ENCODE peak calls at places on chromosomes 12 and 14, in four cellular contexts. J, E, D and X are unnamed samples.

GRCh38 chr12:120979862-120980696 is 1.7 kb downstream of the HNF1A start:
- DNase-seq in D (peak), J (no peak), E (no peak), X (no peak)

GRCh38 chr12:94170690-94171594 is 22.6 kb downstream of the PLXNC1 start:
- DNase-seq in D (no peak), E (no peak), J (no peak), X (no peak)

GRCh38 chr12:52166672-52167071 is 25.1 kb downstream of the KRT80 start:
- DNase-seq in D (no peak), J (no peak), E (no peak), X (peak)

GRCh38 chr12:92726865-92727264 is 24.1 kb downstream of the PLEKHG7 start:
- DNase-seq in E (no peak), J (no peak), D (no peak), X (peak)

GRCh38 chr14:51776102-51776894 is 84.1 kb upstream of the GNG2 start:
- DNase-seq in D (peak), J (peak), E (peak), X (peak)

GRCh38 chr12:130166306-130166705 is 4.0 kb downstream of the FZD10 start:
- DNase-seq in J (no peak), E (no peak), D (no peak), X (no peak)

GRCh38 chr12:27236498-27236897 is 7.6 kb upstream of the STK38L start:
- DNase-seq in E (no peak), D (no peak), J (no peak), X (peak)

GRCh38 chr12:122875590-122876220 is 20.2 kb downstream of the VPS37B start:
- DNase-seq in J (no peak), D (no peak), E (no peak), X (no peak)

GRCh38 chr14:72714094-72714493 is 179.8 kb downstream of the DPF3 start:
- DNase-seq in D (no peak), J (no peak), E (no peak), X (no peak)

GRCh38 chr12:96986883-96987523 is 79.9 kb downstream of the NEDD1 start:
- DNase-seq in D (peak), J (peak), E (peak), X (peak)

GRCh38 chr12:68612245-68612644 is 1.5 kb downstream of the RAP1B start:
- DNase-seq in J (no peak), E (peak), D (no peak), X (peak)

GRCh38 chr12:50986961-50987737 is 34.8 kb downstream of the HIGD1C start:
- DNase-seq in J (no peak), E (peak), D (peak), X (peak)

GRCh38 chr14:91354221-91354916 is 63.3 kb downstream of the CCDC88C start:
- DNase-seq in D (no peak), E (no peak), J (no peak), X (no peak)

GRCh38 chr14:105290598-105291356 is 10.0 kb downstream of the BRF1 start:
- DNase-seq in J (no peak), D (no peak), E (no peak), X (no peak)

GRCh38 chr14:105286759-105287144 is 14.0 kb downstream of the BRF1 start:
- DNase-seq in E (peak), J (no peak), D (no peak), X (no peak)

GRCh38 chr14:105285174-105285573 is 15.6 kb downstream of the BRF1 start:
- DNase-seq in J (no peak), D (no peak), E (no peak), X (no peak)

GRCh38 chr14:105283899-105284298 is 16.9 kb downstream of the BRF1 start:
- DNase-seq in E (peak), J (no peak), D (no peak), X (no peak)

DNA sequence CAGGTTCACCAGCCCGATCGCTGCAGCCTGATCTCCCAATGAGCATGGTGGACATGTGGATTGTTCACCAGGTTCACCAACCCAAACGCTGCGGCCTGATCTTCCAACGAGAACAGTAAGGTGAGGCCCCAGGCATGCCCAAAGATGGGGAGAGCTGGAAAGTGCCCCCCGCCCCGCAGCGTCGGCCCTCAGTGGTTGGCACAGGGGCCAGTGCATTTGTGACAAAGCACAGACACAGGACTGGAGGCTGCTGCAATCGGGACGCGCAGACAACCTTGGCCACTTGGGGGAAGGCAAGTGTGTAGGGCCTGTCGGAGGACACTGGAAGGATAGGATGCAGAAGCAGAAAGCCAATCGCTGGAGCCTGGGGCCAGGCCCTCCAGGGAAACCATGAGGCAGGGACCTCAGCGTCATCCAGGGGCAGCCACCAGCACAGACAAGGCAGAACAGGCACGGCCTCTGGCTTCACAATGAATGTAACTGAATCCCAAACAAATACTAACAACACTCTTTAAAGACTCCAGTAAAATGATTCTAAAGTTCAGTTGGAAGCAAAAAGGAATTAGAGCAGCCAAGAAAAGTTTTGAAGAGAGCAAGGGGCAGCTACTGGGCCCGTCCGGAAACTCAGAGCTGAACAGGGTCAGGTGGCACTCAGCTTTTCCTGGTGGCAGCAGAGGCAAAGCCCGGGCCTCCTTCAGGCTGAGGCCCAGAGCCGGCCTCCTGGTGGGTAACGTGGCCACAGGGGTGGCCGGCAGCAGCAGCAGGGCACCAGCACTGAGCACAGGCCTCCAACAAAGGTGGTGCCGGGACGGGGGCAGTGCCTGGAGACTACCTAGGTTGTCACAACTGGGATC is 13.3 kb downstream of the BRF1 start:
- DNase-seq in J (no peak), E (no peak), D (no peak), X (no peak)
- TF ChIP-seq MAZ in J (no peak), E (no peak), D (no peak), X (no peak)

GRCh38 chr14:20417250-20418186 is 4.2 kb upstream of the TEP1 start:
- DNase-seq in J (no peak), E (no peak), D (peak), X (no peak)

GRCh38 chr14:20415723-20416622 is 2.7 kb upstream of the TEP1 start:
- DNase-seq in D (peak), J (peak), E (peak), X (peak)

GRCh38 chr14:20421267-20421666 is 8.0 kb upstream of the TEP1 start:
- DNase-seq in J (no peak), E (no peak), D (no peak), X (no peak)

GRCh38 chr14:20419404-20419803 is 6.1 kb upstream of the TEP1 start:
- DNase-seq in D (no peak), J (no peak), E (no peak), X (no peak)

DNA sequence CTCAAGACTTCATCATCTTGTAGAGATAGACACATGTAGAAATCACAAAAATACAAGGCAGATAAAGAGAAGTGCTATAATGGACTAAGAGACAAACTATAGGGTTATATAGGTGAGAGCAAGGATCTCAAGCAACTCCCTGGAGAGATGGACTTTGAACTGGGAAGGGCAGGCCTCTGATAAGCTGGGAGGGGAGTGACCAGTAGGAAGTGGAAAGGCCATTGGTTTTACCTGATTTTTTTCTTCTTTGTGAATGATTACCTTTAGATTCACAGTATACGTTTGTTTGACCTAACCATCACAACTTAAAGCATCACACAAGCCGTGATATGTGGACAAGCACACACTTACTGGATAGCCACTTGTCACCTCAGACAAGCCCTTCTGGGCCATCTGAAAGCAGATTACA is 5.2 kb upstream of the TEP1 start:
- DNase-seq in E (no peak), D (peak), J (no peak), X (no peak)
- TF ChIP-seq MAZ in E (no peak), D (no peak), J (no peak), X (no peak)

GRCh38 chr14:71694888-71695505 is 237.2 kb upstream of the RGS6 start:
- DNase-seq in E (no peak), D (no peak), J (no peak), X (no peak)

GRCh38 chr14:71690478-71690877 is 241.8 kb upstream of the RGS6 start:
- DNase-seq in J (no peak), D (no peak), E (no peak), X (no peak)

GRCh38 chr14:71695603-71696350 is 236.5 kb upstream of the RGS6 start:
- DNase-seq in E (no peak), J (no peak), D (no peak), X (no peak)

GRCh38 chr14:71693373-71693772 is 238.9 kb upstream of the RGS6 start:
- DNase-seq in E (no peak), J (no peak), D (no peak), X (peak)

GRCh38 chr14:71692496-71692895 is 239.7 kb upstream of the RGS6 start:
- DNase-seq in J (no peak), D (no peak), E (no peak), X (peak)
- TF ChIP-seq MAZ in J (no peak), D (no peak), E (no peak), X (no peak)

DNA sequence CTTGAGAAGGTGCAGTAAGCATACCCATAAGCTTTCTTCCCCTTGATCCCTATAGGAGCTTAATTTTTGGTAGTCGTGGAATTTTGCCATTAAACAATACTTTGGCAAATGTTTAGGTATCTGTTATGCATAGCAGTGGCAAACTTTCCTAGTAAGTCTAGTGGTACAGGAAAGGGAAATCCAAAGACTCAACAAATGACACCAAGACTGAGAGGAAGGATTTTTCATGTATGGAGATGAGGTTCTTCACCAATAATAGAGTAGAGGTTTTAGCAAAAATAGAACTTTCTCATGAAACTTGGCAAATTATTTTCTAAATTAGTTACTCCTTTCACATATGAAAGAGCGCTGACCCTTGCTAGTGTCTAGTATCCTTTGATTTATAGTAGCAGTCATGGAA is 2.8 kb downstream of the EID3 start:
- DNase-seq in E (no peak), D (no peak), J (no peak), X (no peak)
- TF ChIP-seq MAZ in E (no peak), D (no peak), J (no peak), X (no peak)

GRCh38 chr14:68408680-68409079 is 384.2 kb downstream of the ZFP36L1 start:
- DNase-seq in D (no peak), J (no peak), E (no peak), X (peak)
- TF ChIP-seq MAZ in D (no peak), J (no peak), E (no peak), X (no peak)

DNA sequence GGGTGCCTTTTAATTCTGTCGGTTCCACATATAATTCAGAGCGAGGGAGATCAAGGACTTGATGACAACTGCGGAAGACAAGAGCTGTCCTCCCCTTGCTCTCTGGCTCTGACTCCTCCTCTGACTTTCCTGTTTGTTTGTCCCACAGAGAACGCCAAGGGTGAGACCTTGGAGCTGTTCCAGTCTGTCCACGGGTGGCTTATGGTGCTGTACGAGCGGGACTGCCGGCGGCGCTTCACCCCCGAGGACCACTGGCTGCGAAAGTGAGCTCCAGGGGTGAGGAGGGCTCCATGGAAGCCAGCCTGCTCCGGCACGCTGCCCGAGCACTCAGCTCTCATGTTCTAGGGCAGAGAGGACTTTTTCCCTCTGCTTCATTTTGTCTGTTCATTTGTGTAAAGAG is 32.8 kb downstream of the UBE3B start:
- DNase-seq in D (no peak), J (no peak), E (no peak), X (no peak)
- TF ChIP-seq MAZ in D (no peak), J (no peak), E (no peak), X (no peak)

GRCh38 chr12:53376747-53377146 is 3.2 kb upstream of the SP1 start:
- DNase-seq in E (no peak), D (no peak), J (no peak), X (no peak)

GRCh38 chr12:53379389-53380103 is 430 bp upstream of the SP1 start:
- DNase-seq in D (peak), J (peak), E (peak), X (peak)

GRCh38 chr12:53380104-53380796 is at the start of gene SP1:
- DNase-seq in D (peak), J (peak), E (peak), X (peak)

GRCh38 chr12:53378222-53378621 is 1.8 kb upstream of the SP1 start:
- DNase-seq in D (no peak), E (no peak), J (no peak), X (no peak)

GRCh38 chr12:53378705-53379388 is 1.1 kb upstream of the SP1 start:
- DNase-seq in D (no peak), J (peak), E (no peak), X (no peak)
- TF ChIP-seq MAZ in D (no peak), J (no peak), E (peak), X (no peak)